ENCODE peak calls at places on chromosomes 12 and 14, in eight cellular contexts. One of them, this sample, is unnamed.

GRCh38 chr14:94823556-94824341 is 53.8 kb upstream of the GSC start:
- DNase-seq in AG04449: no peak
- DNase-seq in chondrocyte: peak
- DNase-seq in astrocyte of the spinal cord: no peak
- DNase-seq in A549: peak
- DNase-seq in tibial artery: no peak
- DNase-seq in body of pancreas: no peak
- DNase-seq in activated CD8-positive, alpha-beta T cell treated with anti-CD3 and anti-CD28 coated beads for 36 hours: no peak
- DNase-seq in this sample: peak

GRCh38 chr12:1777798-1778197 is 42.6 kb upstream of the LRTM2 start:
- DNase-seq in AG04449: peak
- DNase-seq in A549: no peak
- DNase-seq in body of pancreas: no peak
- DNase-seq in activated CD8-positive, alpha-beta T cell treated with anti-CD3 and anti-CD28 coated beads for 36 hours: no peak
- DNase-seq in astrocyte of the spinal cord: peak
- DNase-seq in tibial artery: no peak
- DNase-seq in chondrocyte: no peak
- DNase-seq in this sample: peak

GRCh38 chr14:69996197-69996596 is 117.0 kb downstream of the SMOC1 start:
- DNase-seq in astrocyte of the spinal cord: peak
- DNase-seq in body of pancreas: no peak
- DNase-seq in chondrocyte: no peak
- DNase-seq in A549: peak
- DNase-seq in tibial artery: no peak
- DNase-seq in activated CD8-positive, alpha-beta T cell treated with anti-CD3 and anti-CD28 coated beads for 36 hours: no peak
- DNase-seq in AG04449: no peak
- DNase-seq in this sample: peak

GRCh38 chr14:58823309-58823708 is 185.5 kb downstream of the DACT1 start:
- DNase-seq in activated CD8-positive, alpha-beta T cell treated with anti-CD3 and anti-CD28 coated beads for 36 hours: no peak
- DNase-seq in AG04449: no peak
- DNase-seq in tibial artery: no peak
- DNase-seq in A549: no peak
- DNase-seq in body of pancreas: no peak
- DNase-seq in chondrocyte: no peak
- DNase-seq in astrocyte of the spinal cord: no peak
- DNase-seq in this sample: no peak

GRCh38 chr12:114834621-114835020 is 150.6 kb upstream of the TBX3 start:
- DNase-seq in body of pancreas: no peak
- DNase-seq in astrocyte of the spinal cord: peak
- DNase-seq in A549: no peak
- DNase-seq in chondrocyte: no peak
- DNase-seq in tibial artery: no peak
- DNase-seq in activated CD8-positive, alpha-beta T cell treated with anti-CD3 and anti-CD28 coated beads for 36 hours: no peak
- DNase-seq in AG04449: no peak
- DNase-seq in this sample: peak

GRCh38 chr14:58738189-58738836 is 100.6 kb downstream of the DACT1 start:
- DNase-seq in AG04449: peak
- DNase-seq in body of pancreas: no peak
- DNase-seq in astrocyte of the spinal cord: peak
- DNase-seq in activated CD8-positive, alpha-beta T cell treated with anti-CD3 and anti-CD28 coated beads for 36 hours: no peak
- DNase-seq in tibial artery: no peak
- DNase-seq in chondrocyte: no peak
- DNase-seq in A549: peak
- DNase-seq in this sample: peak

GRCh38 chr12:42977451-42978230 is 388.1 kb upstream of the PRICKLE1 start:
- DNase-seq in body of pancreas: no peak
- DNase-seq in activated CD8-positive, alpha-beta T cell treated with anti-CD3 and anti-CD28 coated beads for 36 hours: no peak
- DNase-seq in A549: no peak
- DNase-seq in tibial artery: no peak
- DNase-seq in astrocyte of the spinal cord: peak
- DNase-seq in AG04449: no peak
- DNase-seq in chondrocyte: no peak
- DNase-seq in this sample: peak

GRCh38 chr12:44626883-44627282 is 249.2 kb downstream of the NELL2 start:
- DNase-seq in chondrocyte: no peak
- DNase-seq in astrocyte of the spinal cord: no peak
- DNase-seq in body of pancreas: no peak
- DNase-seq in A549: no peak
- DNase-seq in activated CD8-positive, alpha-beta T cell treated with anti-CD3 and anti-CD28 coated beads for 36 hours: no peak
- DNase-seq in AG04449: no peak
- DNase-seq in tibial artery: no peak
- DNase-seq in this sample: no peak

GRCh38 chr12:15329891-15330290 is 7.6 kb downstream of the PTPRO start:
- DNase-seq in body of pancreas: no peak
- DNase-seq in tibial artery: no peak
- DNase-seq in A549: no peak
- DNase-seq in activated CD8-positive, alpha-beta T cell treated with anti-CD3 and anti-CD28 coated beads for 36 hours: no peak
- DNase-seq in AG04449: no peak
- DNase-seq in astrocyte of the spinal cord: no peak
- DNase-seq in chondrocyte: no peak
- DNase-seq in this sample: no peak

GRCh38 chr14:34211732-34212131 is 250.3 kb downstream of the SPTSSA start:
- DNase-seq in astrocyte of the spinal cord: no peak
- DNase-seq in chondrocyte: no peak
- DNase-seq in activated CD8-positive, alpha-beta T cell treated with anti-CD3 and anti-CD28 coated beads for 36 hours: no peak
- DNase-seq in AG04449: no peak
- DNase-seq in A549: no peak
- DNase-seq in body of pancreas: no peak
- DNase-seq in tibial artery: no peak
- DNase-seq in this sample: no peak

GRCh38 chr12:49930515-49931288 is 19.8 kb upstream of the AQP2 start:
- DNase-seq in body of pancreas: no peak
- DNase-seq in astrocyte of the spinal cord: peak
- DNase-seq in chondrocyte: no peak
- DNase-seq in A549: no peak
- DNase-seq in tibial artery: no peak
- DNase-seq in activated CD8-positive, alpha-beta T cell treated with anti-CD3 and anti-CD28 coated beads for 36 hours: no peak
- DNase-seq in AG04449: no peak
- DNase-seq in this sample: peak

GRCh38 chr12:46743471-46743870 is 82.3 kb downstream of the SLC38A4 start:
- DNase-seq in tibial artery: no peak
- DNase-seq in A549: no peak
- DNase-seq in activated CD8-positive, alpha-beta T cell treated with anti-CD3 and anti-CD28 coated beads for 36 hours: no peak
- DNase-seq in body of pancreas: no peak
- DNase-seq in astrocyte of the spinal cord: no peak
- DNase-seq in AG04449: no peak
- DNase-seq in chondrocyte: no peak
- DNase-seq in this sample: no peak

GRCh38 chr14:32950584-32950983 is 11.9 kb downstream of the NPAS3 start:
- DNase-seq in tibial artery: no peak
- DNase-seq in A549: no peak
- DNase-seq in AG04449: no peak
- DNase-seq in chondrocyte: no peak
- DNase-seq in activated CD8-positive, alpha-beta T cell treated with anti-CD3 and anti-CD28 coated beads for 36 hours: no peak
- DNase-seq in body of pancreas: no peak
- DNase-seq in astrocyte of the spinal cord: peak
- DNase-seq in this sample: peak

GRCh38 chr14:26598081-26598671 is 343 bp upstream of the NOVA1 start:
- DNase-seq in A549: peak
- DNase-seq in chondrocyte: peak
- DNase-seq in activated CD8-positive, alpha-beta T cell treated with anti-CD3 and anti-CD28 coated beads for 36 hours: peak
- DNase-seq in astrocyte of the spinal cord: peak
- DNase-seq in tibial artery: peak
- DNase-seq in AG04449: peak
- DNase-seq in body of pancreas: peak
- DNase-seq in this sample: peak

GRCh38 chr12:51977320-51977753 is 25.8 kb downstream of the ACVR1B start:
- DNase-seq in AG04449: no peak
- DNase-seq in astrocyte of the spinal cord: no peak
- DNase-seq in activated CD8-positive, alpha-beta T cell treated with anti-CD3 and anti-CD28 coated beads for 36 hours: no peak
- DNase-seq in chondrocyte: no peak
- DNase-seq in tibial artery: no peak
- DNase-seq in A549: no peak
- DNase-seq in body of pancreas: no peak
- DNase-seq in this sample: peak

GRCh38 chr14:50038398-50039119 is 77.8 kb downstream of the VCPKMT start:
- DNase-seq in chondrocyte: no peak
- DNase-seq in A549: peak
- DNase-seq in activated CD8-positive, alpha-beta T cell treated with anti-CD3 and anti-CD28 coated beads for 36 hours: peak
- DNase-seq in astrocyte of the spinal cord: peak
- DNase-seq in AG04449: peak
- DNase-seq in tibial artery: peak
- DNase-seq in body of pancreas: no peak
- DNase-seq in this sample: peak

GRCh38 chr14:58882577-58883018 is 244.8 kb downstream of the DACT1 start:
- DNase-seq in tibial artery: no peak
- DNase-seq in body of pancreas: no peak
- DNase-seq in A549: no peak
- DNase-seq in AG04449: peak
- DNase-seq in astrocyte of the spinal cord: peak
- DNase-seq in chondrocyte: no peak
- DNase-seq in activated CD8-positive, alpha-beta T cell treated with anti-CD3 and anti-CD28 coated beads for 36 hours: no peak
- DNase-seq in this sample: peak

DNA sequence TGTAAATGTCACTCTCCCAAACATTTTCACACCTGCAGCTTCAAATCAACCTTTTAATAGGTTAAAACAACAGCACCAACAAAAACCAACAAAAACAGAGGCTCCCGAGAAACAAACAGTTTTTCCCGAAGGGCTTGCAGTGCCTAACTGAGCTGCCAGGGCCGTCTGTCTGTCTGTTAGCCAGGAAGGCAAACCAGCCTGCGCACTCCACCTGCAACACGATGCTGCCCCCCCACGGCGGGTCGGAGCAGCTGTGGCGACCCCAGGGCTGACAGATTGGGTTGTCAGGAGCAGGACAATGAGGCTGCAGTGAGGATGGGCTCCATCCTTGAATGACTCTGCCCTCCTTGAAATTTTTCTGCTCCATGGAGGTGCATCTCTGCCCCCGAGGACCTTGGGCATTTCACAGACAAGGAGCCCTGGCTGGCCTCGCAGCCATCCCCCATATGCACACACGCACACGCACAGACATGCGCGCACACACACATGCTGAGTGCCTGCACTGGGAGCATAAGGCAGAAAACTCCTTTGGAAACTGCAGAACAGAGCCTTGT is 2.6 kb downstream of the RTL1 start:
- DNase-seq in chondrocyte: peak
- DNase-seq in tibial artery: no peak
- DNase-seq in A549: peak
- DNase-seq in activated CD8-positive, alpha-beta T cell treated with anti-CD3 and anti-CD28 coated beads for 36 hours: peak
- DNase-seq in body of pancreas: peak
- DNase-seq in AG04449: no peak
- DNase-seq in astrocyte of the spinal cord: no peak
- DNase-seq in this sample: peak
- TF ChIP-seq CTCF in chondrocyte: peak
- TF ChIP-seq CTCF in tibial artery: no peak
- TF ChIP-seq CTCF in A549: peak
- TF ChIP-seq CTCF in activated CD8-positive, alpha-beta T cell treated with anti-CD3 and anti-CD28 coated beads for 36 hours: no peak
- TF ChIP-seq CTCF in body of pancreas: peak
- TF ChIP-seq CTCF in AG04449: peak
- TF ChIP-seq CTCF in astrocyte of the spinal cord: peak
- TF ChIP-seq CTCF in this sample: peak

GRCh38 chr12:3200779-3201738 is 123.9 kb downstream of the TSPAN9 start:
- DNase-seq in A549: no peak
- DNase-seq in tibial artery: no peak
- DNase-seq in body of pancreas: no peak
- DNase-seq in activated CD8-positive, alpha-beta T cell treated with anti-CD3 and anti-CD28 coated beads for 36 hours: no peak
- DNase-seq in chondrocyte: no peak
- DNase-seq in AG04449: no peak
- DNase-seq in astrocyte of the spinal cord: no peak
- DNase-seq in this sample: peak

GRCh38 chr12:3200032-3200617 is 122.9 kb downstream of the TSPAN9 start:
- DNase-seq in AG04449: no peak
- DNase-seq in activated CD8-positive, alpha-beta T cell treated with anti-CD3 and anti-CD28 coated beads for 36 hours: no peak
- DNase-seq in astrocyte of the spinal cord: peak
- DNase-seq in A549: peak
- DNase-seq in body of pancreas: peak
- DNase-seq in tibial artery: no peak
- DNase-seq in chondrocyte: no peak
- DNase-seq in this sample: peak

GRCh38 chr12:3202734-3203446 is 125.7 kb downstream of the TSPAN9 start:
- DNase-seq in activated CD8-positive, alpha-beta T cell treated with anti-CD3 and anti-CD28 coated beads for 36 hours: peak
- DNase-seq in chondrocyte: no peak
- DNase-seq in astrocyte of the spinal cord: peak
- DNase-seq in A549: peak
- DNase-seq in AG04449: no peak
- DNase-seq in body of pancreas: peak
- DNase-seq in tibial artery: peak
- DNase-seq in this sample: peak

GRCh38 chr12:3203713-3204112 is 126.5 kb downstream of the TSPAN9 start:
- DNase-seq in chondrocyte: no peak
- DNase-seq in activated CD8-positive, alpha-beta T cell treated with anti-CD3 and anti-CD28 coated beads for 36 hours: no peak
- DNase-seq in tibial artery: no peak
- DNase-seq in A549: no peak
- DNase-seq in astrocyte of the spinal cord: no peak
- DNase-seq in AG04449: no peak
- DNase-seq in body of pancreas: no peak
- DNase-seq in this sample: no peak

GRCh38 chr12:3201741-3202500 is 124.7 kb downstream of the TSPAN9 start:
- DNase-seq in astrocyte of the spinal cord: no peak
- DNase-seq in activated CD8-positive, alpha-beta T cell treated with anti-CD3 and anti-CD28 coated beads for 36 hours: no peak
- DNase-seq in A549: no peak
- DNase-seq in tibial artery: no peak
- DNase-seq in body of pancreas: no peak
- DNase-seq in AG04449: no peak
- DNase-seq in chondrocyte: no peak
- DNase-seq in this sample: no peak
- TF ChIP-seq CTCF in astrocyte of the spinal cord: peak
- TF ChIP-seq CTCF in activated CD8-positive, alpha-beta T cell treated with anti-CD3 and anti-CD28 coated beads for 36 hours: no peak
- TF ChIP-seq CTCF in A549: no peak
- TF ChIP-seq CTCF in tibial artery: no peak
- TF ChIP-seq CTCF in body of pancreas: no peak
- TF ChIP-seq CTCF in AG04449: no peak
- TF ChIP-seq CTCF in chondrocyte: no peak
- TF ChIP-seq CTCF in this sample: peak

DNA sequence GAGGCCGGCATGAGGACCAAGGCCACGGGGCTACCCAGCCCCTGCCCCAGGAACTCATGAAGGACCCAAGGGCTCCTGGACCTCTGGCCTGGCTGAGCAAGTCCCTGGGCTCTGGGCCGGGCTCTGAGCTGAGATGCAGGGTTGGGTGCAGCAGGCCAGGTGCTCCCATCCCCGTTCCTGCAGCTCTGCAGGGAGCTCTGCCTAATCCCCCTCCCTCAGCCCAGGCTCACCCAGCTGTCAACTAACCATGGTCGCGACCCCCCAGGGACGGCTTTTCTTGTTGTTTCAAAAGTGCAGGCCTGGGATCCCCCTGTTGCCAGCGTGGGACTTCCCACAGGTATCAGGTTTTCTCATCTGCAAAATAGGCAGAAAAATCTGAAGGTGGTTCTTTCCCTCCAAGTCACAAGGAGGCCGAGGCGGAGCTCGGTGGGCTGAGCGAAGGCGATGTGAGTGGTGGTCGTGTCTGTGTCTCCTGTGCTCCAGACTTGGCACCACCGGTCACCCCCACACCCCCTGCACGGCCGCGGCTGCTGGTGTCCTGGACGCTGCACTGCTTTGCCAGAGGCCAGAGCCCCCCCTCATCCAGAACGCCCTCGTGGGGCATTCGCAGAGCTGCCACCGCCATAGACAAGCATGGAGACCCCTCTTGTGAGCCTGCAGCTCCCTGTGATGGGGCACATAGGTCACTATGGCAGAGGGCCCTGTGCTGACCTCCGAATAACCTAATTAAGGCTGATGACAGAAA is 22.5 kb upstream of the GALNT9 start:
- DNase-seq in chondrocyte: peak
- DNase-seq in body of pancreas: no peak
- DNase-seq in AG04449: no peak
- DNase-seq in tibial artery: no peak
- DNase-seq in astrocyte of the spinal cord: no peak
- DNase-seq in A549: no peak
- DNase-seq in activated CD8-positive, alpha-beta T cell treated with anti-CD3 and anti-CD28 coated beads for 36 hours: no peak
- DNase-seq in this sample: no peak
- TF ChIP-seq CTCF in chondrocyte: no peak
- TF ChIP-seq CTCF in body of pancreas: no peak
- TF ChIP-seq CTCF in AG04449: no peak
- TF ChIP-seq CTCF in tibial artery: no peak
- TF ChIP-seq CTCF in astrocyte of the spinal cord: no peak
- TF ChIP-seq CTCF in A549: no peak
- TF ChIP-seq CTCF in activated CD8-positive, alpha-beta T cell treated with anti-CD3 and anti-CD28 coated beads for 36 hours: no peak
- TF ChIP-seq CTCF in this sample: no peak

GRCh38 chr14:77290705-77291104 is 19.7 kb upstream of the NGB start:
- DNase-seq in chondrocyte: no peak
- DNase-seq in astrocyte of the spinal cord: no peak
- DNase-seq in activated CD8-positive, alpha-beta T cell treated with anti-CD3 and anti-CD28 coated beads for 36 hours: no peak
- DNase-seq in AG04449: no peak
- DNase-seq in tibial artery: no peak
- DNase-seq in A549: no peak
- DNase-seq in body of pancreas: no peak
- DNase-seq in this sample: peak
- TF ChIP-seq CTCF in chondrocyte: no peak
- TF ChIP-seq CTCF in astrocyte of the spinal cord: peak
- TF ChIP-seq CTCF in activated CD8-positive, alpha-beta T cell treated with anti-CD3 and anti-CD28 coated beads for 36 hours: no peak
- TF ChIP-seq CTCF in AG04449: no peak
- TF ChIP-seq CTCF in tibial artery: no peak
- TF ChIP-seq CTCF in A549: no peak
- TF ChIP-seq CTCF in body of pancreas: no peak
- TF ChIP-seq CTCF in this sample: peak